ENCODE peak calls at places on chromosomes 6 and 20, in seven cellular contexts. One of them, this sample, is unnamed.

GRCh38 chr6:127058027-127058426 is 60.4 kb upstream of the RSPO3 start:
- DNase-seq in activated CD8-positive, alpha-beta memory T cell treated with anti-CD3 and anti-CD28 coated beads for 48 hours: no peak
- DNase-seq in astrocyte of the cerebellum: peak
- DNase-seq in NCI-H510A treated with DMSO at 0.1 percent for 48 hours: no peak
- DNase-seq in stimulated activated CD4-positive, alpha-beta T cell treated with anti-CD3 and anti-CD28 coated beads, Interleukin-1b, Interleukin-23, amount 100 ng/mL, for 48 hours: no peak
- DNase-seq in NCI-H2171 treated with DMSO at 0.1 percent for 48 hours: no peak
- DNase-seq in GF-D8: no peak
- DNase-seq in this sample: no peak

GRCh38 chr6:45310118-45310788 is 17.9 kb upstream of the RUNX2 start:
- DNase-seq in GF-D8: no peak
- DNase-seq in NCI-H2171 treated with DMSO at 0.1 percent for 48 hours: no peak
- DNase-seq in NCI-H510A treated with DMSO at 0.1 percent for 48 hours: no peak
- DNase-seq in stimulated activated CD4-positive, alpha-beta T cell treated with anti-CD3 and anti-CD28 coated beads, Interleukin-1b, Interleukin-23, amount 100 ng/mL, for 48 hours: no peak
- DNase-seq in activated CD8-positive, alpha-beta memory T cell treated with anti-CD3 and anti-CD28 coated beads for 48 hours: no peak
- DNase-seq in astrocyte of the cerebellum: no peak
- DNase-seq in this sample: peak

GRCh38 chr6:53347250-53347920 is 1.4 kb downstream of the ELOVL5 start:
- DNase-seq in NCI-H2171 treated with DMSO at 0.1 percent for 48 hours: peak
- DNase-seq in GF-D8: peak
- DNase-seq in activated CD8-positive, alpha-beta memory T cell treated with anti-CD3 and anti-CD28 coated beads for 48 hours: no peak
- DNase-seq in NCI-H510A treated with DMSO at 0.1 percent for 48 hours: peak
- DNase-seq in stimulated activated CD4-positive, alpha-beta T cell treated with anti-CD3 and anti-CD28 coated beads, Interleukin-1b, Interleukin-23, amount 100 ng/mL, for 48 hours: no peak
- DNase-seq in astrocyte of the cerebellum: no peak
- DNase-seq in this sample: peak

GRCh38 chr6:38713812-38714211 is 1.3 kb upstream of the DNAH8 start:
- DNase-seq in NCI-H510A treated with DMSO at 0.1 percent for 48 hours: no peak
- DNase-seq in stimulated activated CD4-positive, alpha-beta T cell treated with anti-CD3 and anti-CD28 coated beads, Interleukin-1b, Interleukin-23, amount 100 ng/mL, for 48 hours: peak
- DNase-seq in astrocyte of the cerebellum: no peak
- DNase-seq in GF-D8: peak
- DNase-seq in activated CD8-positive, alpha-beta memory T cell treated with anti-CD3 and anti-CD28 coated beads for 48 hours: peak
- DNase-seq in NCI-H2171 treated with DMSO at 0.1 percent for 48 hours: peak
- DNase-seq in this sample: peak

GRCh38 chr6:45685076-45685475 is 307.3 kb upstream of the SUPT3H start:
- DNase-seq in NCI-H2171 treated with DMSO at 0.1 percent for 48 hours: no peak
- DNase-seq in stimulated activated CD4-positive, alpha-beta T cell treated with anti-CD3 and anti-CD28 coated beads, Interleukin-1b, Interleukin-23, amount 100 ng/mL, for 48 hours: no peak
- DNase-seq in astrocyte of the cerebellum: no peak
- DNase-seq in NCI-H510A treated with DMSO at 0.1 percent for 48 hours: no peak
- DNase-seq in activated CD8-positive, alpha-beta memory T cell treated with anti-CD3 and anti-CD28 coated beads for 48 hours: no peak
- DNase-seq in GF-D8: no peak
- DNase-seq in this sample: no peak

GRCh38 chr6:163314791-163315404 is 99.6 kb upstream of the QKI start:
- DNase-seq in stimulated activated CD4-positive, alpha-beta T cell treated with anti-CD3 and anti-CD28 coated beads, Interleukin-1b, Interleukin-23, amount 100 ng/mL, for 48 hours: no peak
- DNase-seq in astrocyte of the cerebellum: no peak
- DNase-seq in GF-D8: no peak
- DNase-seq in NCI-H510A treated with DMSO at 0.1 percent for 48 hours: no peak
- DNase-seq in activated CD8-positive, alpha-beta memory T cell treated with anti-CD3 and anti-CD28 coated beads for 48 hours: no peak
- DNase-seq in NCI-H2171 treated with DMSO at 0.1 percent for 48 hours: no peak
- DNase-seq in this sample: no peak

GRCh38 chr6:116074732-116075387 is 14.2 kb upstream of the FRK start:
- DNase-seq in stimulated activated CD4-positive, alpha-beta T cell treated with anti-CD3 and anti-CD28 coated beads, Interleukin-1b, Interleukin-23, amount 100 ng/mL, for 48 hours: no peak
- DNase-seq in NCI-H510A treated with DMSO at 0.1 percent for 48 hours: no peak
- DNase-seq in astrocyte of the cerebellum: no peak
- DNase-seq in NCI-H2171 treated with DMSO at 0.1 percent for 48 hours: no peak
- DNase-seq in GF-D8: no peak
- DNase-seq in activated CD8-positive, alpha-beta memory T cell treated with anti-CD3 and anti-CD28 coated beads for 48 hours: no peak
- DNase-seq in this sample: no peak

GRCh38 chr6:45479834-45480696 is 102.3 kb upstream of the SUPT3H start:
- DNase-seq in activated CD8-positive, alpha-beta memory T cell treated with anti-CD3 and anti-CD28 coated beads for 48 hours: no peak
- DNase-seq in stimulated activated CD4-positive, alpha-beta T cell treated with anti-CD3 and anti-CD28 coated beads, Interleukin-1b, Interleukin-23, amount 100 ng/mL, for 48 hours: no peak
- DNase-seq in astrocyte of the cerebellum: peak
- DNase-seq in NCI-H510A treated with DMSO at 0.1 percent for 48 hours: no peak
- DNase-seq in GF-D8: peak
- DNase-seq in NCI-H2171 treated with DMSO at 0.1 percent for 48 hours: no peak
- DNase-seq in this sample: peak

GRCh38 chr6:5208039-5208438 is 52.7 kb downstream of the LYRM4 start:
- DNase-seq in NCI-H510A treated with DMSO at 0.1 percent for 48 hours: no peak
- DNase-seq in stimulated activated CD4-positive, alpha-beta T cell treated with anti-CD3 and anti-CD28 coated beads, Interleukin-1b, Interleukin-23, amount 100 ng/mL, for 48 hours: no peak
- DNase-seq in GF-D8: no peak
- DNase-seq in activated CD8-positive, alpha-beta memory T cell treated with anti-CD3 and anti-CD28 coated beads for 48 hours: no peak
- DNase-seq in astrocyte of the cerebellum: no peak
- DNase-seq in NCI-H2171 treated with DMSO at 0.1 percent for 48 hours: no peak
- DNase-seq in this sample: no peak

GRCh38 chr6:156953125-156953477 is 175.9 kb downstream of the ARID1B start:
- DNase-seq in activated CD8-positive, alpha-beta memory T cell treated with anti-CD3 and anti-CD28 coated beads for 48 hours: no peak
- DNase-seq in NCI-H2171 treated with DMSO at 0.1 percent for 48 hours: no peak
- DNase-seq in NCI-H510A treated with DMSO at 0.1 percent for 48 hours: no peak
- DNase-seq in astrocyte of the cerebellum: no peak
- DNase-seq in stimulated activated CD4-positive, alpha-beta T cell treated with anti-CD3 and anti-CD28 coated beads, Interleukin-1b, Interleukin-23, amount 100 ng/mL, for 48 hours: no peak
- DNase-seq in GF-D8: no peak
- DNase-seq in this sample: no peak

GRCh38 chr6:95280690-95281273 is 296.6 kb upstream of the MANEA start:
- DNase-seq in astrocyte of the cerebellum: peak
- DNase-seq in GF-D8: no peak
- DNase-seq in activated CD8-positive, alpha-beta memory T cell treated with anti-CD3 and anti-CD28 coated beads for 48 hours: no peak
- DNase-seq in NCI-H510A treated with DMSO at 0.1 percent for 48 hours: no peak
- DNase-seq in stimulated activated CD4-positive, alpha-beta T cell treated with anti-CD3 and anti-CD28 coated beads, Interleukin-1b, Interleukin-23, amount 100 ng/mL, for 48 hours: no peak
- DNase-seq in NCI-H2171 treated with DMSO at 0.1 percent for 48 hours: peak
- DNase-seq in this sample: peak

GRCh38 chr20:62198496-62198895 is 15.7 kb downstream of the MTG2 start:
- DNase-seq in GF-D8: no peak
- DNase-seq in NCI-H2171 treated with DMSO at 0.1 percent for 48 hours: no peak
- DNase-seq in stimulated activated CD4-positive, alpha-beta T cell treated with anti-CD3 and anti-CD28 coated beads, Interleukin-1b, Interleukin-23, amount 100 ng/mL, for 48 hours: no peak
- DNase-seq in NCI-H510A treated with DMSO at 0.1 percent for 48 hours: no peak
- DNase-seq in astrocyte of the cerebellum: no peak
- DNase-seq in activated CD8-positive, alpha-beta memory T cell treated with anti-CD3 and anti-CD28 coated beads for 48 hours: no peak
- DNase-seq in this sample: no peak

GRCh38 chr20:38804682-38805501 is 605 bp upstream of the PPP1R16B start:
- DNase-seq in NCI-H510A treated with DMSO at 0.1 percent for 48 hours: no peak
- DNase-seq in astrocyte of the cerebellum: no peak
- DNase-seq in stimulated activated CD4-positive, alpha-beta T cell treated with anti-CD3 and anti-CD28 coated beads, Interleukin-1b, Interleukin-23, amount 100 ng/mL, for 48 hours: peak
- DNase-seq in activated CD8-positive, alpha-beta memory T cell treated with anti-CD3 and anti-CD28 coated beads for 48 hours: peak
- DNase-seq in NCI-H2171 treated with DMSO at 0.1 percent for 48 hours: no peak
- DNase-seq in GF-D8: peak
- DNase-seq in this sample: peak

GRCh38 chr20:25579081-25579770 is 6.1 kb downstream of the NINL start:
- DNase-seq in NCI-H2171 treated with DMSO at 0.1 percent for 48 hours: peak
- DNase-seq in stimulated activated CD4-positive, alpha-beta T cell treated with anti-CD3 and anti-CD28 coated beads, Interleukin-1b, Interleukin-23, amount 100 ng/mL, for 48 hours: no peak
- DNase-seq in GF-D8: no peak
- DNase-seq in astrocyte of the cerebellum: no peak
- DNase-seq in activated CD8-positive, alpha-beta memory T cell treated with anti-CD3 and anti-CD28 coated beads for 48 hours: no peak
- DNase-seq in NCI-H510A treated with DMSO at 0.1 percent for 48 hours: no peak
- DNase-seq in this sample: no peak

GRCh38 chr6:159094444-159095252 is 49.9 kb upstream of the TAGAP start:
- DNase-seq in NCI-H510A treated with DMSO at 0.1 percent for 48 hours: no peak
- DNase-seq in astrocyte of the cerebellum: no peak
- DNase-seq in stimulated activated CD4-positive, alpha-beta T cell treated with anti-CD3 and anti-CD28 coated beads, Interleukin-1b, Interleukin-23, amount 100 ng/mL, for 48 hours: peak
- DNase-seq in GF-D8: no peak
- DNase-seq in NCI-H2171 treated with DMSO at 0.1 percent for 48 hours: peak
- DNase-seq in activated CD8-positive, alpha-beta memory T cell treated with anti-CD3 and anti-CD28 coated beads for 48 hours: no peak
- DNase-seq in this sample: no peak

GRCh38 chr6:39029156-39030011 is 19.2 kb upstream of the GLP1R start:
- DNase-seq in activated CD8-positive, alpha-beta memory T cell treated with anti-CD3 and anti-CD28 coated beads for 48 hours: peak
- DNase-seq in NCI-H2171 treated with DMSO at 0.1 percent for 48 hours: peak
- DNase-seq in NCI-H510A treated with DMSO at 0.1 percent for 48 hours: no peak
- DNase-seq in stimulated activated CD4-positive, alpha-beta T cell treated with anti-CD3 and anti-CD28 coated beads, Interleukin-1b, Interleukin-23, amount 100 ng/mL, for 48 hours: peak
- DNase-seq in astrocyte of the cerebellum: no peak
- DNase-seq in GF-D8: no peak
- DNase-seq in this sample: peak

GRCh38 chr6:91705646-91706045 is 1118.8 kb upstream of the MAP3K7 start:
- DNase-seq in astrocyte of the cerebellum: no peak
- DNase-seq in NCI-H510A treated with DMSO at 0.1 percent for 48 hours: no peak
- DNase-seq in GF-D8: no peak
- DNase-seq in activated CD8-positive, alpha-beta memory T cell treated with anti-CD3 and anti-CD28 coated beads for 48 hours: no peak
- DNase-seq in NCI-H2171 treated with DMSO at 0.1 percent for 48 hours: no peak
- DNase-seq in stimulated activated CD4-positive, alpha-beta T cell treated with anti-CD3 and anti-CD28 coated beads, Interleukin-1b, Interleukin-23, amount 100 ng/mL, for 48 hours: no peak
- DNase-seq in this sample: no peak

GRCh38 chr20:57980526-57980925 is 247.9 kb downstream of the ANKRD60 start:
- DNase-seq in GF-D8: no peak
- DNase-seq in activated CD8-positive, alpha-beta memory T cell treated with anti-CD3 and anti-CD28 coated beads for 48 hours: no peak
- DNase-seq in stimulated activated CD4-positive, alpha-beta T cell treated with anti-CD3 and anti-CD28 coated beads, Interleukin-1b, Interleukin-23, amount 100 ng/mL, for 48 hours: no peak
- DNase-seq in NCI-H510A treated with DMSO at 0.1 percent for 48 hours: no peak
- DNase-seq in astrocyte of the cerebellum: no peak
- DNase-seq in NCI-H2171 treated with DMSO at 0.1 percent for 48 hours: no peak
- DNase-seq in this sample: no peak

GRCh38 chr6:166078294-166078693 is 89.4 kb downstream of the TBXT start:
- DNase-seq in activated CD8-positive, alpha-beta memory T cell treated with anti-CD3 and anti-CD28 coated beads for 48 hours: no peak
- DNase-seq in astrocyte of the cerebellum: peak
- DNase-seq in stimulated activated CD4-positive, alpha-beta T cell treated with anti-CD3 and anti-CD28 coated beads, Interleukin-1b, Interleukin-23, amount 100 ng/mL, for 48 hours: no peak
- DNase-seq in GF-D8: no peak
- DNase-seq in NCI-H2171 treated with DMSO at 0.1 percent for 48 hours: no peak
- DNase-seq in NCI-H510A treated with DMSO at 0.1 percent for 48 hours: no peak
- DNase-seq in this sample: no peak